ENCODE peak calls at places on chromosomes 2 and 18, in ten cellular contexts. O, M, P, J, I, E, F, Z, N and H are unnamed samples.
A peak's percentile ranks its signal among the peaks of the same experiment; 100 is the strongest.

GRCh38 chr2:41782306-41783158 is 265.3 kb upstream of the PKDCC start:
- DNase-seq in O (peak; percentile 39), M (peak; percentile 16), P (no peak), J (peak; percentile 2), I (no peak), E (peak; percentile 37), F (no peak), Z (no peak), N (peak; percentile 46), H (no peak)

GRCh38 chr2:232937278-232937906 is 67.3 kb downstream of the SNORC start:
- DNase-seq in O (no peak), M (peak; percentile 46), P (peak; percentile 49), J (peak; percentile 65), I (no peak), E (peak; percentile 68), F (no peak), Z (no peak), N (peak; percentile 31), H (no peak)

GRCh38 chr2:159124441-159124911 is 156.0 kb downstream of the TANC1 start:
- DNase-seq in O (peak; percentile 5), M (peak; percentile 80), P (peak; percentile 69), J (peak; percentile 99), I (no peak), E (peak; percentile 88), F (no peak), Z (no peak), N (peak; percentile 51), H (no peak)

GRCh38 chr2:150606380-150607060 is 119.1 kb upstream of the RND3 start:
- DNase-seq in O (no peak), M (no peak), P (no peak), J (no peak), I (no peak), E (no peak), F (no peak), Z (no peak), N (no peak), H (no peak)

GRCh38 chr2:19361325-19361990 is 3.0 kb upstream of the OSR1 start:
- DNase-seq in O (no peak), M (no peak), P (no peak), J (no peak), I (peak; percentile 54), E (no peak), F (no peak), Z (no peak), N (peak; percentile 36), H (peak; percentile 89)

GRCh38 chr2:37873749-37874330 is 51.2 kb upstream of the RMDN2 start:
- DNase-seq in O (no peak), M (no peak), P (no peak), J (no peak), I (no peak), E (no peak), F (no peak), Z (no peak), N (no peak), H (no peak)

GRCh38 chr18:49096021-49096420 is 145.3 kb upstream of the SMAD7 start:
- DNase-seq in O (no peak), M (no peak), P (no peak), J (no peak), I (no peak), E (no peak), F (no peak), Z (no peak), N (no peak), H (no peak)

GRCh38 chr2:20365249-20365817 is 14.7 kb upstream of the PUM2 start:
- DNase-seq in O (no peak), M (peak; percentile 82), P (no peak), J (peak; percentile 61), I (no peak), E (peak; percentile 82), F (no peak), Z (no peak), N (no peak), H (no peak)

GRCh38 chr2:20604957-20605381 is 45.9 kb downstream of the HS1BP3 start:
- DNase-seq in O (no peak), M (peak; percentile 73), P (peak; percentile 51), J (peak; percentile 92), I (peak; percentile 19), E (peak; percentile 99), F (no peak), Z (no peak), N (no peak), H (peak; percentile 22)

GRCh38 chr18:3264362-3264761 is 2.4 kb downstream of the MYL12B start:
- DNase-seq in O (no peak), M (no peak), P (peak; percentile 80), J (no peak), I (no peak), E (peak; percentile 44), F (no peak), Z (no peak), N (no peak), H (no peak)

GRCh38 chr2:86281066-86281700 is 56.2 kb downstream of the REEP1 start:
- DNase-seq in O (no peak), M (no peak), P (no peak), J (no peak), I (no peak), E (no peak), F (no peak), Z (no peak), N (no peak), H (no peak)

GRCh38 chr2:85057236-85057635 is 76.0 kb upstream of the TCF7L1 start:
- DNase-seq in O (no peak), M (no peak), P (no peak), J (no peak), I (no peak), E (peak; percentile 49), F (no peak), Z (no peak), N (no peak), H (no peak)

GRCh38 chr2:110679865-110680264 is 2.0 kb upstream of the BUB1 start:
- DNase-seq in O (no peak), M (no peak), P (no peak), J (no peak), I (no peak), E (no peak), F (no peak), Z (no peak), N (no peak), H (no peak)

GRCh38 chr2:191318729-191319078 is 73.5 kb downstream of the MYO1B start:
- DNase-seq in O (no peak), M (peak; percentile 69), P (no peak), J (peak; percentile 69), I (no peak), E (peak; percentile 77), F (no peak), Z (no peak), N (peak; percentile 38), H (no peak)

GRCh38 chr2:98875081-98875728 is 60.8 kb downstream of the CRACDL start:
- DNase-seq in O (no peak), M (no peak), P (no peak), J (no peak), I (no peak), E (no peak), F (no peak), Z (no peak), N (no peak), H (no peak)

GRCh38 chr2:134988994-134989605 is 58.1 kb downstream of the MAP3K19 start:
- DNase-seq in O (peak; percentile 48), M (peak; percentile 43), P (no peak), J (peak; percentile 10), I (no peak), E (peak; percentile 47), F (no peak), Z (no peak), N (no peak), H (no peak)

GRCh38 chr2:213806125-213806726 is 522.0 kb downstream of the SPAG16 start:
- DNase-seq in O (peak; percentile 31), M (peak; percentile 28), P (no peak), J (peak; percentile 6), I (no peak), E (peak; percentile 48), F (no peak), Z (no peak), N (no peak), H (no peak)

GRCh38 chr2:69026026-69026425 is 13.0 kb downstream of the ANTXR1 start:
- DNase-seq in O (peak; percentile 34), M (peak; percentile 28), P (no peak), J (no peak), I (no peak), E (peak; percentile 61), F (no peak), Z (no peak), N (peak; percentile 66), H (no peak)
- TF ChIP-seq CTCF in O (peak; percentile 81), M (peak; percentile 77), P (peak; percentile 73), J (peak; percentile 49), I (peak; percentile 67), E (peak; percentile 58), F (peak; percentile 62), Z (no peak), N (peak; percentile 57), H (peak; percentile 74)

GRCh38 chr2:205323929-205324328 is 358.4 kb upstream of the NRP2 start:
- DNase-seq in O (peak; percentile 1), M (no peak), P (no peak), J (no peak), I (no peak), E (peak; percentile 23), F (no peak), Z (no peak), N (no peak), H (no peak)
- TF ChIP-seq CTCF in O (peak; percentile 65), M (peak; percentile 81), P (no peak), J (peak; percentile 21), I (peak; percentile 30), E (peak; percentile 75), F (no peak), Z (no peak), N (no peak), H (peak; percentile 65)

DNA sequence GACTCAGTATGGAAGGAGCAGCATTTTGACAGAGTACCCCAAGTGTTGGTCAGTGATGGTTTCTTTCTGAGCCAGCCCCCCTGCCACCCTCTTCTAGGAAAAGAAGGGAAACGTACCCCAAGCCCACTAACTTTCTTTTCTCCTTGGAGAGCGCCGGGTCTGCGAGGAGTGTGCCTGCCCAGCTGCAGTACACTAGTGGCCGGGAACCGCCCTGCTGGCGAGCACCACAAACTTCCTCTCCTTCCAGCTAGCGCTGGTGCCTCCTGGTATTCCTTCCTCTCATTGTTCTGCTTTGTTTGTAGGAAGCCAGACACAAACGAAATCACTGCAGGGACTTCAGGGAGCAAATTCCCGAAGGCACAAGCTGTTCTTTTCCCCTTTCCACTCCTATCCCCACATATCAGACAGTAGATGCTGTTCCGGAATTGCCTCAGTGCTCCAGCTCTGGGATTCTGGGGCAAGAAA is 1.8 kb downstream of the CCDC85A start:
- DNase-seq in O (no peak), M (peak; percentile 63), P (no peak), J (peak; percentile 42), I (peak; percentile 58), E (no peak), F (peak; percentile 53), Z (no peak), N (peak; percentile 58), H (no peak)
- TF ChIP-seq CTCF in O (no peak), M (peak; percentile 58), P (no peak), J (peak; percentile 6), I (no peak), E (peak; percentile 15), F (no peak), Z (no peak), N (no peak), H (peak; percentile 44)

DNA sequence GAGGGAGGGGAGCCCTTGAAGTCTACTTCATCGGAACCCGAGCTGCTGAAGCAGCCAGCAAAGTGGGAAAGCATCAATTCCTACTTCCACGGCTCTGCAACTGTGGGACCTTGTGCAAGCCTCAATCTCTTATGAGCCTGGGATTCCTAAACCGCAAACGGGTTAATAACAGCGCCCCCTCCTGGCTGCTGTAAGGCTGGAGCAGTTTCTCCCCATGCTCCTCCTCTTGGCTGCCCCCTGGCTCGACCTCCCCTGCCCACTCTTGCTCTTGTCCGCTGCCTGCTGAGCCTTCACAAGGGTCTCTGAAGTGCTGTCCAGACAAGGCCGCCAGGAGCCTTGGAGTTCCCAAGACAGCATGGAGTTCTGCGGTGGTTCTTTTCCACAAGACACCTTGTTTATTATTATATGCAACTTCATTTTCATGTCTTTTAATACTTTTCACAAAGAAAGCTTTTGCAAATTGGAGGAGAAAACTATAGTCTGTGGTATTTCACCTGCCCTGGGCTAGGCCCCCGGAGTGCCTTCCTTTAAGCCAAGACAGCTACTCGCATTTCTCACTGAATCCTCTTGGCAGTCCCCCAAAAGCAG is 157.2 kb downstream of the DDX1 start:
- DNase-seq in O (peak; percentile 17), M (no peak), P (no peak), J (no peak), I (no peak), E (peak; percentile 15), F (no peak), Z (no peak), N (peak; percentile 12), H (no peak)
- TF ChIP-seq CTCF in O (peak; percentile 74), M (peak; percentile 73), P (peak; percentile 51), J (no peak), I (peak; percentile 38), E (peak; percentile 33), F (peak; percentile 49), Z (peak; percentile 60), N (no peak), H (peak; percentile 74)